ENCODE peak calls at places on chromosomes 3 and 15, in seven cellular contexts. One of them, this sample, is unnamed.

GRCh38 chr3:101567528-101568317 is 6.1 kb downstream of the TRMT10C start:
- DNase-seq in CD8-positive, alpha-beta T cell: no peak
- DNase-seq in T-cell: no peak
- DNase-seq in heart left ventricle: no peak
- DNase-seq in NCI-H1930: no peak
- DNase-seq in fibroblast of pulmonary artery: no peak
- DNase-seq in globus pallidus: no peak
- DNase-seq in this sample: peak; percentile 49

GRCh38 chr3:83868909-83869567 is 1089.8 kb upstream of the CADM2 start:
- DNase-seq in CD8-positive, alpha-beta T cell: no peak
- DNase-seq in T-cell: no peak
- DNase-seq in heart left ventricle: no peak
- DNase-seq in NCI-H1930: no peak
- DNase-seq in fibroblast of pulmonary artery: no peak
- DNase-seq in globus pallidus: no peak
- DNase-seq in this sample: no peak

GRCh38 chr3:186425788-186426730 is 64.0 kb upstream of the DGKG start:
- DNase-seq in CD8-positive, alpha-beta T cell: no peak
- DNase-seq in T-cell: no peak
- DNase-seq in heart left ventricle: no peak
- DNase-seq in NCI-H1930: no peak
- DNase-seq in fibroblast of pulmonary artery: peak; percentile 25
- DNase-seq in globus pallidus: no peak
- DNase-seq in this sample: peak; percentile 85

GRCh38 chr15:82091636-82092140 is 45.9 kb upstream of the MEX3B start:
- DNase-seq in CD8-positive, alpha-beta T cell: no peak
- DNase-seq in T-cell: no peak
- DNase-seq in heart left ventricle: no peak
- DNase-seq in NCI-H1930: no peak
- DNase-seq in fibroblast of pulmonary artery: no peak
- DNase-seq in globus pallidus: no peak
- DNase-seq in this sample: no peak

GRCh38 chr3:59286791-59287531 is 237.1 kb upstream of the CFAP20DC start:
- DNase-seq in CD8-positive, alpha-beta T cell: no peak
- DNase-seq in T-cell: no peak
- DNase-seq in heart left ventricle: peak; percentile 22
- DNase-seq in NCI-H1930: no peak
- DNase-seq in fibroblast of pulmonary artery: no peak
- DNase-seq in globus pallidus: no peak
- DNase-seq in this sample: no peak

GRCh38 chr3:48468329-48468731 is 21.8 kb downstream of the ATRIP start:
- DNase-seq in CD8-positive, alpha-beta T cell: no peak
- DNase-seq in T-cell: no peak
- DNase-seq in heart left ventricle: no peak
- DNase-seq in NCI-H1930: no peak
- DNase-seq in fibroblast of pulmonary artery: no peak
- DNase-seq in globus pallidus: no peak
- DNase-seq in this sample: no peak

GRCh38 chr3:184952671-184953070 is 140.7 kb downstream of the VPS8 start:
- DNase-seq in CD8-positive, alpha-beta T cell: no peak
- DNase-seq in T-cell: no peak
- DNase-seq in heart left ventricle: no peak
- DNase-seq in NCI-H1930: no peak
- DNase-seq in fibroblast of pulmonary artery: peak; percentile 37
- DNase-seq in globus pallidus: no peak
- DNase-seq in this sample: no peak

GRCh38 chr15:25563571-25563970 is 124.7 kb upstream of the UBE3A start:
- DNase-seq in CD8-positive, alpha-beta T cell: no peak
- DNase-seq in T-cell: no peak
- DNase-seq in heart left ventricle: no peak
- DNase-seq in NCI-H1930: no peak
- DNase-seq in fibroblast of pulmonary artery: no peak
- DNase-seq in globus pallidus: no peak
- DNase-seq in this sample: no peak

GRCh38 chr3:182650568-182651128 is 142.7 kb upstream of the ATP11B start:
- DNase-seq in CD8-positive, alpha-beta T cell: no peak
- DNase-seq in T-cell: no peak
- DNase-seq in heart left ventricle: no peak
- DNase-seq in NCI-H1930: no peak
- DNase-seq in fibroblast of pulmonary artery: no peak
- DNase-seq in globus pallidus: no peak
- DNase-seq in this sample: no peak

GRCh38 chr3:127720985-127721384 is 48.2 kb downstream of the ABTB1 start:
- DNase-seq in CD8-positive, alpha-beta T cell: no peak
- DNase-seq in T-cell: no peak
- DNase-seq in heart left ventricle: no peak
- DNase-seq in NCI-H1930: no peak
- DNase-seq in fibroblast of pulmonary artery: no peak
- DNase-seq in globus pallidus: no peak
- DNase-seq in this sample: no peak

GRCh38 chr3:182785142-182785541 is 8.2 kb upstream of the ATP11B start:
- DNase-seq in CD8-positive, alpha-beta T cell: no peak
- DNase-seq in T-cell: no peak
- DNase-seq in heart left ventricle: no peak
- DNase-seq in NCI-H1930: no peak
- DNase-seq in fibroblast of pulmonary artery: no peak
- DNase-seq in globus pallidus: no peak
- DNase-seq in this sample: no peak

GRCh38 chr3:68648494-68648893 is 283.9 kb downstream of the TAFA4 start:
- DNase-seq in CD8-positive, alpha-beta T cell: no peak
- DNase-seq in T-cell: no peak
- DNase-seq in heart left ventricle: no peak
- DNase-seq in NCI-H1930: no peak
- DNase-seq in fibroblast of pulmonary artery: no peak
- DNase-seq in globus pallidus: no peak
- DNase-seq in this sample: no peak

GRCh38 chr15:49492834-49493233 is 69.8 kb downstream of the FGF7 start:
- DNase-seq in CD8-positive, alpha-beta T cell: no peak
- DNase-seq in T-cell: no peak
- DNase-seq in heart left ventricle: no peak
- DNase-seq in NCI-H1930: no peak
- DNase-seq in fibroblast of pulmonary artery: peak; percentile 70
- DNase-seq in globus pallidus: no peak
- DNase-seq in this sample: peak; percentile 61

GRCh38 chr3:124322966-124323365 is 331.0 kb upstream of the ROPN1 start:
- DNase-seq in CD8-positive, alpha-beta T cell: no peak
- DNase-seq in T-cell: no peak
- DNase-seq in heart left ventricle: no peak
- DNase-seq in NCI-H1930: no peak
- DNase-seq in fibroblast of pulmonary artery: no peak
- DNase-seq in globus pallidus: no peak
- DNase-seq in this sample: no peak

This sample was measured in HFFc6.